ENCODE peak calls at places on chromosomes 2 and 18, in four cellular contexts. T is breast epithelium, S is pancreas, A is ovary. V is an unnamed sample.

GRCh38 chr2:209579236-209579749 is 155.4 kb downstream of the MAP2 start:
- DNase-seq in S (no peak), A (peak; percentile 16), T (no peak), V (no peak)

GRCh38 chr2:74119324-74119723 is 28.4 kb downstream of the BOLA3 start:
- DNase-seq in A (no peak), S (no peak), T (no peak), V (no peak)

GRCh38 chr2:2269989-2270562 is 61.0 kb downstream of the MYT1L start:
- DNase-seq in T (no peak), S (no peak), A (no peak), V (no peak)

GRCh38 chr2:150126839-150127238 is 360.6 kb downstream of the RND3 start:
- DNase-seq in A (no peak), S (no peak), T (no peak), V (no peak)

GRCh38 chr18:60130289-60130688 is 230.5 kb downstream of the PMAIP1 start:
- DNase-seq in S (no peak), A (no peak), T (no peak), V (no peak)

GRCh38 chr2:158130832-158131473 is 29.3 kb downstream of the UPP2 start:
- DNase-seq in T (no peak), A (no peak), S (no peak), V (no peak)

GRCh38 chr2:43605079-43605655 is 9.3 kb upstream of the THADA start:
- DNase-seq in T (no peak), S (no peak), A (peak; percentile 35), V (peak; percentile 35)

GRCh38 chr2:229620759-229621158 is 93.6 kb downstream of the DNER start:
- DNase-seq in A (no peak), T (no peak), S (no peak), V (no peak)

GRCh38 chr2:120856421-120856862 is 120.8 kb downstream of the GLI2 start:
- DNase-seq in T (no peak), A (no peak), S (no peak), V (no peak)

GRCh38 chr2:148501545-148501944 is 143.0 kb upstream of the EPC2 start:
- DNase-seq in S (no peak), A (no peak), T (no peak), V (no peak)

GRCh38 chr18:31667185-31667584 is 17.2 kb downstream of the B4GALT6 start:
- DNase-seq in T (no peak), S (no peak), A (no peak), V (no peak)

GRCh38 chr2:224101820-224102630 is 62.9 kb upstream of the SERPINE2 start:
- DNase-seq in A (no peak), T (no peak), S (no peak), V (peak; percentile 91)

GRCh38 chr2:160747771-160748170 is 254.2 kb upstream of the RBMS1 start:
- DNase-seq in S (no peak), A (no peak), T (no peak), V (peak; percentile 60)

GRCh38 chr2:59463401-59463800 is 1090.1 kb downstream of the BCL11A start:
- DNase-seq in S (no peak), A (no peak), T (no peak), V (no peak)

GRCh38 chr2:241617431-241618154 is 19.4 kb downstream of the THAP4 start:
- DNase-seq in T (no peak), A (no peak), S (no peak), V (no peak)

GRCh38 chr18:79434611-79435010 is 38.9 kb downstream of the NFATC1 start:
- DNase-seq in T (no peak), A (no peak), S (no peak), V (no peak)

GRCh38 chr2:147425437-147426038 is 419.3 kb upstream of the ACVR2A start:
- DNase-seq in T (no peak), S (no peak), A (no peak), V (no peak)

GRCh38 chr2:69298261-69298660 is 88.8 kb downstream of the GFPT1 start:
- DNase-seq in S (no peak), A (no peak), T (peak; percentile 55), V (peak; percentile 66)

GRCh38 chr2:236717719-236718118 is 148.1 kb downstream of the ACKR3 start:
- DNase-seq in T (no peak), S (no peak), A (no peak), V (no peak)

GRCh38 chr2:64325852-64326577 is 127.9 kb upstream of the LGALSL start:
- DNase-seq in T (no peak), S (no peak), A (no peak), V (no peak)

GRCh38 chr2:237692601-237693079 is 65.3 kb downstream of the LRRFIP1 start:
- DNase-seq in T (no peak), A (peak; percentile 63), S (peak; percentile 46), V (no peak)

GRCh38 chr2:146004470-146004869 is 1484.6 kb upstream of the ZEB2 start:
- DNase-seq in A (no peak), S (no peak), T (no peak), V (peak; percentile 31)

GRCh38 chr2:10717630-10718029 is 3.8 kb upstream of the ATP6V1C2 start:
- DNase-seq in S (no peak), A (no peak), T (peak; percentile 80), V (peak; percentile 19)

GRCh38 chr2:10722252-10722825 is 909 bp downstream of the ATP6V1C2 start:
- DNase-seq in T (no peak), S (no peak), A (no peak), V (no peak)

GRCh38 chr2:10720306-10720705 is 1.1 kb upstream of the ATP6V1C2 start:
- DNase-seq in S (no peak), T (no peak), A (no peak), V (no peak)

GRCh38 chr2:10721344-10722251 is at the start of gene ATP6V1C2:
- DNase-seq in S (peak; percentile 51), A (no peak), T (no peak), V (no peak)

DNA sequence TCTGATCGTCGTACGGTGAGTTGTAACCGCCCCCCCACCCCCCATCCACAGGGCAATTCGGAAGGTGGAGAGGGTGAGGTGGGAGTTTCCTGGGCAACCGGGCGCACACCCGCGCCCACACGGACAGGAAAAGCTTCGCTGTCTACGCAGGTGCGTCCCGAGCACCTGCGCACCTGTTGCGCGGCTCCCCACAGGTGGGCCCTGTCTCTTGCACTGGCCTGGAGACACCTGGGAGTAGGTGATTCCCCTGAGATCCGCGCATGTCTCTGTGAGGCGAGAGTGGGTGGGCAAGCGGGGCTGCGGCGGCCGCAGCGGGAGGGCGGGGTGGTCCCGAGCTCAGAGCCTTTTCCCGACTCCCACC is 467 bp upstream of the ATP6V1C2 start:
- DNase-seq in A (no peak), T (no peak), S (no peak), V (no peak)
- H3K4me3 ChIP-seq in A (peak overlapping the region; percentile 21), T (peak overlapping the region; percentile 29), S (peak overlapping the region; percentile 31), V (peak overlapping the region; percentile 32)

GRCh38 chr18:72742002-72742401 is 125.8 kb downstream of the NETO1 start:
- DNase-seq in A (no peak), T (no peak), S (no peak), V (no peak)
- TF ChIP-seq CTCF in A (no peak), T (no peak), S (no peak), V (no peak)

GRCh38 chr2:176106636-176107539 is at the start of gene HOXD11:
- DNase-seq in S (no peak), T (no peak), A (no peak), V (no peak)

GRCh38 chr2:176103634-176104337 is 3.3 kb upstream of the HOXD11 start:
- DNase-seq in S (no peak), A (no peak), T (no peak), V (no peak)

GRCh38 chr2:176105727-176106635 is 1.1 kb upstream of the HOXD11 start:
- DNase-seq in S (no peak), T (no peak), A (no peak), V (no peak)

GRCh38 chr2:176104338-176105077 is 2.6 kb upstream of the HOXD11 start:
- DNase-seq in T (no peak), A (no peak), S (no peak), V (peak; percentile 45)

DNA sequence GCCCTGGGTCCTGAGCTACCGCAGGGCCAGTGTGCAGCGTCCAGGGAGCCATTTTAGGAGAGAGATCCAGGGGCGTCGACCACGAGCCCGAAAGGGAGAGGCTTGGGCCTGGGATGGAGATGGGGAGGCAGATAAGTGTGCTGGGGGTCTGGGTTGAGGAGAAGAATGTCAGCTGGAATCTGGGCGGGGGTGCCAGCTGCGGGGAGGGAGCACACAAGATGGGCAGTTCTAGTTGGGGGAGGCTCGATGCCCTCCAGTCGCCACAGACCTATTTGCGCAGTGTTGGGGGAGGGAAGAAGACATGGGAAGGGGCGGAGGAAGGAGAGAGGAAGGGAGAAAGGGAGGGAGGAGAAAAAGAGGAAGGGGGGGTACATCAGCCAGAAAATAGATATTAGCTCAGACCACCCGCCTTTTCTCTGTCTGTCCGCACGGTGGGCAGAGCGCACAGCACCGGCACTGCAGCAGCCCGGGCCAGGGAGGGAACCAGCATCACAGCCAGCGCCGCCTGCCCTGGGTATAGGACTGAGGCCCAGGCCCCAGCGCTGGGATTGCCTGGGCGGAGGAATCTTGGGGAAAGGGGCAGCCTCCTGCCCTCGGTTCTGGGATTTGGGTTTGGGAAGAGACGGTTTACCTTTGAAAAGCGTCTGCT is 1.9 kb upstream of the HOXD11 start:
- DNase-seq in S (no peak), T (no peak), A (no peak), V (no peak)
- H3K4me3 ChIP-seq in S (no peak overlapping the region), T (no peak overlapping the region), A (peak overlapping the region; percentile 32), V (peak overlapping the region; percentile 44)

GRCh38 chr2:6846540-6846939 is 19.2 kb downstream of the CMPK2 start:
- DNase-seq in T (no peak), A (no peak), S (no peak), V (no peak)

GRCh38 chr2:6845312-6845711 is 20.4 kb downstream of the CMPK2 start:
- DNase-seq in S (no peak), A (no peak), T (no peak), V (no peak)

GRCh38 chr2:6845903-6846302 is 19.8 kb downstream of the CMPK2 start:
- DNase-seq in A (no peak), T (no peak), S (no peak), V (no peak)

GRCh38 chr2:6846967-6847695 is 18.6 kb downstream of the CMPK2 start:
- DNase-seq in A (no peak), T (no peak), S (no peak), V (no peak)

DNA sequence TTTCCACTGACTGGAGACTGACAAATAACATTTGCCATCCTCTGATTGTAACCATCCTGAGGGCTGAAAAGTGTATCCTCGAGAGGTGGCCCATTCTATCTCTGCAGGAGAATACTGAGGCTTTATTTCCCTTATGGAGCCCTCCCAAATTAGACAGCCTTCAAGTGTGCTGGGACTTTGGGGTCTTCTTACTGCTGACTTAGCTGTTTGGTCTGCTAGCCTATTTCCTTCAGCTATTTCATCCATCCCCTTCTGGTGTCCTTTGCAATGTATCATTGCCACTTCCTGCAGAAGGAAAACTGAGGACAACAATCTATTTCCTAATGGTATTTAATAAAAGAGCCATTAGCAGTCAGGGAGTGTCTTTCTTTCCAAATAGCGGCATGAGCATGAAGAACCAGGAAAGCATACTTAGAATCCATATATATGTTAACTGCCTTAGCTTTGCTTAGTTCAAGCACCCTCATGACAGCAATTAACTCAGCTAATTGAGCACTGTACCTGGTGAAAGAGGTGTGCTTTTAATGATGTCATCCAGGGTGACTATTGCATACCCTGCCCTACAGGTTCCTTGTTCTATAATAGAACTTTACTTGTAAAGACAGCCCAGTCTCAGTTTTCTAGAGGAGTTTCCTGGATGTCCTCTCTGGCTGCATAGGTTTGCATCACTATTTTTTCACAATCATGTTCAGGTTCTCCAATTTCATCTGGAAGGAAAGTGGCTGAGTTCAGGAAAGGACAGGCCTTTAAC is 24.0 kb downstream of the CMPK2 start:
- DNase-seq in S (no peak), T (no peak), A (no peak), V (no peak)
- TF ChIP-seq CTCF in S (no peak), T (no peak), A (no peak), V (no peak)